ENCODE peak calls at places on chromosome 13, in nine cellular contexts. One of them, this sample, is unnamed.

GRCh38 chr13:70668983-70669382 is 560.7 kb upstream of the KLHL1 start:
- DNase-seq in A549: no peak
- DNase-seq in NCI-H460: peak; percentile 14
- DNase-seq in NCI-H748 treated with DMSO at 0.1 percent for 48 hours: peak; percentile 23
- DNase-seq in H9: no peak
- DNase-seq in NCI-H1048: no peak
- DNase-seq in EH: no peak
- DNase-seq in activated CD8-positive, alpha-beta memory T cell treated with anti-CD3 and anti-CD28 coated beads, Interleukin-2, amount 50 U/mL, for 4 hours: no peak
- DNase-seq in T follicular helper cell: no peak
- DNase-seq in this sample: no peak

GRCh38 chr13:46554971-46555370 is 2.0 kb downstream of the LRCH1 start:
- DNase-seq in A549: no peak
- DNase-seq in NCI-H460: no peak
- DNase-seq in NCI-H748 treated with DMSO at 0.1 percent for 48 hours: no peak
- DNase-seq in H9: no peak
- DNase-seq in NCI-H1048: no peak
- DNase-seq in EH: peak; percentile 24
- DNase-seq in activated CD8-positive, alpha-beta memory T cell treated with anti-CD3 and anti-CD28 coated beads, Interleukin-2, amount 50 U/mL, for 4 hours: no peak
- DNase-seq in T follicular helper cell: no peak
- DNase-seq in this sample: no peak

GRCh38 chr13:33286143-33286542 is 588 bp upstream of the STARD13 start:
- DNase-seq in A549: no peak
- DNase-seq in NCI-H460: no peak
- DNase-seq in NCI-H748 treated with DMSO at 0.1 percent for 48 hours: peak; percentile 27
- DNase-seq in H9: no peak
- DNase-seq in NCI-H1048: no peak
- DNase-seq in EH: no peak
- DNase-seq in activated CD8-positive, alpha-beta memory T cell treated with anti-CD3 and anti-CD28 coated beads, Interleukin-2, amount 50 U/mL, for 4 hours: no peak
- DNase-seq in T follicular helper cell: no peak
- DNase-seq in this sample: no peak

GRCh38 chr13:110499621-110500281 is 61.8 kb downstream of the RAB20 start:
- DNase-seq in A549: peak; percentile 31
- DNase-seq in NCI-H460: peak; percentile 89
- DNase-seq in NCI-H748 treated with DMSO at 0.1 percent for 48 hours: peak; percentile 95
- DNase-seq in H9: no peak
- DNase-seq in NCI-H1048: no peak
- DNase-seq in EH: peak; percentile 93
- DNase-seq in activated CD8-positive, alpha-beta memory T cell treated with anti-CD3 and anti-CD28 coated beads, Interleukin-2, amount 50 U/mL, for 4 hours: no peak
- DNase-seq in T follicular helper cell: no peak
- DNase-seq in this sample: no peak

GRCh38 chr13:20383058-20383457 is 142.6 kb downstream of the CRYL1 start:
- DNase-seq in A549: no peak
- DNase-seq in NCI-H460: no peak
- DNase-seq in NCI-H748 treated with DMSO at 0.1 percent for 48 hours: peak; percentile 49
- DNase-seq in H9: no peak
- DNase-seq in NCI-H1048: no peak
- DNase-seq in EH: no peak
- DNase-seq in activated CD8-positive, alpha-beta memory T cell treated with anti-CD3 and anti-CD28 coated beads, Interleukin-2, amount 50 U/mL, for 4 hours: no peak
- DNase-seq in T follicular helper cell: no peak
- DNase-seq in this sample: no peak

GRCh38 chr13:77674802-77675201 is 22.7 kb upstream of the SLAIN1 start:
- DNase-seq in A549: no peak
- DNase-seq in NCI-H460: no peak
- DNase-seq in NCI-H748 treated with DMSO at 0.1 percent for 48 hours: no peak
- DNase-seq in H9: no peak
- DNase-seq in NCI-H1048: no peak
- DNase-seq in EH: no peak
- DNase-seq in activated CD8-positive, alpha-beta memory T cell treated with anti-CD3 and anti-CD28 coated beads, Interleukin-2, amount 50 U/mL, for 4 hours: no peak
- DNase-seq in T follicular helper cell: no peak
- DNase-seq in this sample: no peak

GRCh38 chr13:102814793-102815192 is 15.9 kb downstream of the BIVM start:
- DNase-seq in A549: no peak
- DNase-seq in NCI-H460: no peak
- DNase-seq in NCI-H748 treated with DMSO at 0.1 percent for 48 hours: no peak
- DNase-seq in H9: no peak
- DNase-seq in NCI-H1048: no peak
- DNase-seq in EH: no peak
- DNase-seq in activated CD8-positive, alpha-beta memory T cell treated with anti-CD3 and anti-CD28 coated beads, Interleukin-2, amount 50 U/mL, for 4 hours: no peak
- DNase-seq in T follicular helper cell: no peak
- DNase-seq in this sample: no peak

GRCh38 chr13:108322206-108322824 is 52.8 kb downstream of the TNFSF13B start:
- DNase-seq in A549: peak; percentile 27
- DNase-seq in NCI-H460: peak; percentile 37
- DNase-seq in NCI-H748 treated with DMSO at 0.1 percent for 48 hours: peak; percentile 40
- DNase-seq in H9: no peak
- DNase-seq in NCI-H1048: peak; percentile 56
- DNase-seq in EH: peak; percentile 49
- DNase-seq in activated CD8-positive, alpha-beta memory T cell treated with anti-CD3 and anti-CD28 coated beads, Interleukin-2, amount 50 U/mL, for 4 hours: no peak
- DNase-seq in T follicular helper cell: no peak
- DNase-seq in this sample: no peak

GRCh38 chr13:101520672-101521071 is 68.2 kb downstream of the ITGBL1 start:
- DNase-seq in A549: no peak
- DNase-seq in NCI-H460: no peak
- DNase-seq in NCI-H748 treated with DMSO at 0.1 percent for 48 hours: no peak
- DNase-seq in H9: no peak
- DNase-seq in NCI-H1048: no peak
- DNase-seq in EH: peak; percentile 88
- DNase-seq in activated CD8-positive, alpha-beta memory T cell treated with anti-CD3 and anti-CD28 coated beads, Interleukin-2, amount 50 U/mL, for 4 hours: no peak
- DNase-seq in T follicular helper cell: no peak
- DNase-seq in this sample: no peak

GRCh38 chr13:114035583-114036501 is 62.0 kb upstream of the C13orf46 start:
- DNase-seq in A549: no peak
- DNase-seq in NCI-H460: no peak
- DNase-seq in NCI-H748 treated with DMSO at 0.1 percent for 48 hours: no peak
- DNase-seq in H9: no peak
- DNase-seq in NCI-H1048: no peak
- DNase-seq in EH: no peak
- DNase-seq in activated CD8-positive, alpha-beta memory T cell treated with anti-CD3 and anti-CD28 coated beads, Interleukin-2, amount 50 U/mL, for 4 hours: no peak
- DNase-seq in T follicular helper cell: no peak
- DNase-seq in this sample: no peak

GRCh38 chr13:88586263-88586662 is 915.1 kb downstream of the SLITRK5 start:
- DNase-seq in A549: no peak
- DNase-seq in NCI-H460: no peak
- DNase-seq in NCI-H748 treated with DMSO at 0.1 percent for 48 hours: no peak
- DNase-seq in H9: no peak
- DNase-seq in NCI-H1048: no peak
- DNase-seq in EH: no peak
- DNase-seq in activated CD8-positive, alpha-beta memory T cell treated with anti-CD3 and anti-CD28 coated beads, Interleukin-2, amount 50 U/mL, for 4 hours: no peak
- DNase-seq in T follicular helper cell: no peak
- DNase-seq in this sample: no peak

GRCh38 chr13:24267283-24267682 is 42.1 kb upstream of the C1QTNF9 start:
- DNase-seq in A549: no peak
- DNase-seq in NCI-H460: no peak
- DNase-seq in NCI-H748 treated with DMSO at 0.1 percent for 48 hours: no peak
- DNase-seq in H9: no peak
- DNase-seq in NCI-H1048: no peak
- DNase-seq in EH: no peak
- DNase-seq in activated CD8-positive, alpha-beta memory T cell treated with anti-CD3 and anti-CD28 coated beads, Interleukin-2, amount 50 U/mL, for 4 hours: no peak
- DNase-seq in T follicular helper cell: no peak
- DNase-seq in this sample: no peak

GRCh38 chr13:41177616-41178015 is 16.8 kb downstream of the KBTBD7 start:
- DNase-seq in A549: no peak
- DNase-seq in NCI-H460: no peak
- DNase-seq in NCI-H748 treated with DMSO at 0.1 percent for 48 hours: no peak
- DNase-seq in H9: no peak
- DNase-seq in NCI-H1048: no peak
- DNase-seq in EH: no peak
- DNase-seq in activated CD8-positive, alpha-beta memory T cell treated with anti-CD3 and anti-CD28 coated beads, Interleukin-2, amount 50 U/mL, for 4 hours: no peak
- DNase-seq in T follicular helper cell: no peak
- DNase-seq in this sample: no peak

GRCh38 chr13:23794267-23795161 is 94.7 kb downstream of the MIPEP start:
- DNase-seq in A549: no peak
- DNase-seq in NCI-H460: peak; percentile 4
- DNase-seq in NCI-H748 treated with DMSO at 0.1 percent for 48 hours: no peak
- DNase-seq in H9: no peak
- DNase-seq in NCI-H1048: no peak
- DNase-seq in EH: peak; percentile 85
- DNase-seq in activated CD8-positive, alpha-beta memory T cell treated with anti-CD3 and anti-CD28 coated beads, Interleukin-2, amount 50 U/mL, for 4 hours: no peak
- DNase-seq in T follicular helper cell: no peak
- DNase-seq in this sample: no peak

GRCh38 chr13:99642841-99643240 is 141.6 kb downstream of the TM9SF2 start:
- DNase-seq in A549: no peak
- DNase-seq in NCI-H460: no peak
- DNase-seq in NCI-H748 treated with DMSO at 0.1 percent for 48 hours: no peak
- DNase-seq in H9: no peak
- DNase-seq in NCI-H1048: no peak
- DNase-seq in EH: no peak
- DNase-seq in activated CD8-positive, alpha-beta memory T cell treated with anti-CD3 and anti-CD28 coated beads, Interleukin-2, amount 50 U/mL, for 4 hours: no peak
- DNase-seq in T follicular helper cell: no peak
- DNase-seq in this sample: no peak

GRCh38 chr13:76667551-76667950 is 218.7 kb downstream of the KCTD12 start:
- DNase-seq in A549: peak; percentile 13
- DNase-seq in NCI-H460: peak; percentile 1
- DNase-seq in NCI-H748 treated with DMSO at 0.1 percent for 48 hours: no peak
- DNase-seq in H9: no peak
- DNase-seq in NCI-H1048: no peak
- DNase-seq in EH: peak; percentile 72
- DNase-seq in activated CD8-positive, alpha-beta memory T cell treated with anti-CD3 and anti-CD28 coated beads, Interleukin-2, amount 50 U/mL, for 4 hours: no peak
- DNase-seq in T follicular helper cell: no peak
- DNase-seq in this sample: no peak

GRCh38 chr13:36884235-36884634 is 35.8 kb downstream of the SMAD9 start:
- DNase-seq in A549: no peak
- DNase-seq in NCI-H460: no peak
- DNase-seq in NCI-H748 treated with DMSO at 0.1 percent for 48 hours: no peak
- DNase-seq in H9: no peak
- DNase-seq in NCI-H1048: no peak
- DNase-seq in EH: no peak
- DNase-seq in activated CD8-positive, alpha-beta memory T cell treated with anti-CD3 and anti-CD28 coated beads, Interleukin-2, amount 50 U/mL, for 4 hours: no peak
- DNase-seq in T follicular helper cell: no peak
- DNase-seq in this sample: no peak

GRCh38 chr13:27455331-27455855 is 5.0 kb upstream of the MTIF3 start:
- DNase-seq in A549: no peak
- DNase-seq in NCI-H460: no peak
- DNase-seq in NCI-H748 treated with DMSO at 0.1 percent for 48 hours: no peak
- DNase-seq in H9: peak; percentile 47
- DNase-seq in NCI-H1048: no peak
- DNase-seq in EH: no peak
- DNase-seq in activated CD8-positive, alpha-beta memory T cell treated with anti-CD3 and anti-CD28 coated beads, Interleukin-2, amount 50 U/mL, for 4 hours: no peak
- DNase-seq in T follicular helper cell: no peak
- DNase-seq in this sample: no peak

GRCh38 chr13:32905063-32905863 is 111.0 kb upstream of the KL start:
- DNase-seq in A549: no peak
- DNase-seq in NCI-H460: no peak
- DNase-seq in NCI-H748 treated with DMSO at 0.1 percent for 48 hours: no peak
- DNase-seq in H9: no peak
- DNase-seq in NCI-H1048: no peak
- DNase-seq in EH: peak; percentile 62
- DNase-seq in activated CD8-positive, alpha-beta memory T cell treated with anti-CD3 and anti-CD28 coated beads, Interleukin-2, amount 50 U/mL, for 4 hours: no peak
- DNase-seq in T follicular helper cell: no peak
- DNase-seq in this sample: no peak

GRCh38 chr13:21034602-21035190 is 26.7 kb downstream of the LATS2 start:
- DNase-seq in A549: no peak
- DNase-seq in NCI-H460: no peak
- DNase-seq in NCI-H748 treated with DMSO at 0.1 percent for 48 hours: no peak
- DNase-seq in H9: peak; percentile 51
- DNase-seq in NCI-H1048: no peak
- DNase-seq in EH: no peak
- DNase-seq in activated CD8-positive, alpha-beta memory T cell treated with anti-CD3 and anti-CD28 coated beads, Interleukin-2, amount 50 U/mL, for 4 hours: no peak
- DNase-seq in T follicular helper cell: no peak
- DNase-seq in this sample: no peak

GRCh38 chr13:59356607-59357006 is 807.1 kb downstream of the DIAPH3 start:
- DNase-seq in A549: no peak
- DNase-seq in NCI-H460: no peak
- DNase-seq in NCI-H748 treated with DMSO at 0.1 percent for 48 hours: no peak
- DNase-seq in H9: no peak
- DNase-seq in NCI-H1048: no peak
- DNase-seq in EH: peak; percentile 56
- DNase-seq in activated CD8-positive, alpha-beta memory T cell treated with anti-CD3 and anti-CD28 coated beads, Interleukin-2, amount 50 U/mL, for 4 hours: no peak
- DNase-seq in T follicular helper cell: no peak
- DNase-seq in this sample: no peak

GRCh38 chr13:19597523-19597922 is 35.9 kb upstream of the MPHOSPH8 start:
- DNase-seq in A549: peak; percentile 25
- DNase-seq in NCI-H460: no peak
- DNase-seq in NCI-H748 treated with DMSO at 0.1 percent for 48 hours: no peak
- DNase-seq in H9: no peak
- DNase-seq in NCI-H1048: no peak
- DNase-seq in EH: peak; percentile 76
- DNase-seq in activated CD8-positive, alpha-beta memory T cell treated with anti-CD3 and anti-CD28 coated beads, Interleukin-2, amount 50 U/mL, for 4 hours: no peak
- DNase-seq in T follicular helper cell: no peak
- DNase-seq in this sample: no peak

GRCh38 chr13:44263920-44264610 is 109.6 kb upstream of the SERP2 start:
- DNase-seq in A549: no peak
- DNase-seq in NCI-H460: no peak
- DNase-seq in NCI-H748 treated with DMSO at 0.1 percent for 48 hours: no peak
- DNase-seq in H9: no peak
- DNase-seq in NCI-H1048: no peak
- DNase-seq in EH: no peak
- DNase-seq in activated CD8-positive, alpha-beta memory T cell treated with anti-CD3 and anti-CD28 coated beads, Interleukin-2, amount 50 U/mL, for 4 hours: no peak
- DNase-seq in T follicular helper cell: no peak
- DNase-seq in this sample: no peak

GRCh38 chr13:98996046-98996445 is 18.2 kb upstream of the DOCK9 start:
- DNase-seq in A549: no peak
- DNase-seq in NCI-H460: no peak
- DNase-seq in NCI-H748 treated with DMSO at 0.1 percent for 48 hours: no peak
- DNase-seq in H9: no peak
- DNase-seq in NCI-H1048: no peak
- DNase-seq in EH: no peak
- DNase-seq in activated CD8-positive, alpha-beta memory T cell treated with anti-CD3 and anti-CD28 coated beads, Interleukin-2, amount 50 U/mL, for 4 hours: no peak
- DNase-seq in T follicular helper cell: no peak
- DNase-seq in this sample: no peak

GRCh38 chr13:108496364-108497215 is 132.8 kb upstream of the MYO16 start:
- DNase-seq in A549: no peak
- DNase-seq in NCI-H460: no peak
- DNase-seq in NCI-H748 treated with DMSO at 0.1 percent for 48 hours: peak; percentile 7
- DNase-seq in H9: peak; percentile 41
- DNase-seq in NCI-H1048: no peak
- DNase-seq in EH: no peak
- DNase-seq in activated CD8-positive, alpha-beta memory T cell treated with anti-CD3 and anti-CD28 coated beads, Interleukin-2, amount 50 U/mL, for 4 hours: no peak
- DNase-seq in T follicular helper cell: no peak
- DNase-seq in this sample: peak; percentile 78